ENCODE peak calls at places on chromosomes 12 and 14, in six cellular contexts. L, C, K, J, T and Q are unnamed samples. For H3K36me3, the result is how much of the 10 kb centered on the place peaks cover.

GRCh38 chr12:105330938-105331804 is 680 bp downstream of the C12orf75 start:
- DNase-seq in L (no peak), T (no peak), C (no peak), K (peak), J (peak), Q (peak)

GRCh38 chr12:104623920-104624319 is 167.2 kb downstream of the CHST11 start:
- DNase-seq in K (no peak), C (no peak), L (no peak), T (no peak), J (peak), Q (no peak)

GRCh38 chr12:51082561-51083139 is 746 bp downstream of the CSRNP2 start:
- DNase-seq in K (no peak), J (peak), T (peak), C (no peak), L (no peak), Q (no peak)

GRCh38 chr12:58841058-58841798 is 79.1 kb downstream of the LRIG3 start:
- DNase-seq in C (no peak), T (no peak), J (peak), L (no peak), K (no peak), Q (no peak)

GRCh38 chr12:110794623-110795280 is 52.0 kb upstream of the CCDC63 start:
- DNase-seq in J (no peak), K (no peak), T (no peak), L (no peak), C (peak), Q (peak)

GRCh38 chr14:26863736-26864135 is 265.9 kb upstream of the NOVA1 start:
- DNase-seq in T (no peak), J (no peak), C (no peak), L (no peak), K (no peak), Q (no peak)

GRCh38 chr12:89225808-89226368 is 126.4 kb downstream of the DUSP6 start:
- DNase-seq in K (no peak), J (peak), L (peak), T (peak), C (peak), Q (peak)

GRCh38 chr12:10501031-10501430 is 4.7 kb upstream of the EIF2S3B start:
- DNase-seq in L (no peak), K (no peak), J (no peak), C (no peak), T (no peak), Q (no peak)

GRCh38 chr12:99386907-99387306 is 260.6 kb upstream of the GARIN6 start:
- DNase-seq in C (no peak), L (no peak), T (no peak), J (peak), K (no peak), Q (no peak)

GRCh38 chr14:54803926-54804719 is 98.5 kb downstream of the GCH1 start:
- DNase-seq in C (no peak), T (no peak), K (no peak), L (no peak), J (no peak), Q (no peak)

GRCh38 chr14:99287269-99287942 is 15.4 kb upstream of the BCL11B start:
- DNase-seq in T (no peak), C (no peak), J (no peak), K (no peak), L (no peak), Q (no peak)

GRCh38 chr12:75834591-75834990 is 197.0 kb downstream of the PHLDA1 start:
- DNase-seq in T (no peak), L (no peak), J (no peak), K (no peak), C (no peak), Q (no peak)

GRCh38 chr14:68282479-68283377 is 463.1 kb downstream of the RAD51B start:
- DNase-seq in L (no peak), T (no peak), J (no peak), K (no peak), C (no peak), Q (no peak)

GRCh38 chr14:49541049-49541448 is 45.1 kb downstream of the RPS29 start:
- DNase-seq in K (no peak), J (no peak), L (no peak), T (no peak), C (no peak), Q (no peak)

GRCh38 chr14:69260246-69260978 is 454 bp downstream of the GALNT16 start:
- DNase-seq in C (no peak), J (peak), K (peak), T (no peak), L (peak), Q (peak)

GRCh38 chr12:62211510-62211909 is 48.7 kb upstream of the USP15 start:
- DNase-seq in C (no peak), T (no peak), K (no peak), L (no peak), J (no peak), Q (no peak)

GRCh38 chr14:71465316-71465715 is 466.9 kb upstream of the RGS6 start:
- DNase-seq in K (no peak), L (no peak), T (no peak), J (no peak), C (no peak), Q (no peak)

GRCh38 chr12:23126794-23127193 is 501.8 kb downstream of the ETNK1 start:
- DNase-seq in C (no peak), K (no peak), J (no peak), T (no peak), L (no peak), Q (no peak)
- TF ChIP-seq CTCF in C (no peak), K (no peak), J (no peak), T (no peak), L (peak), Q (peak)

DNA sequence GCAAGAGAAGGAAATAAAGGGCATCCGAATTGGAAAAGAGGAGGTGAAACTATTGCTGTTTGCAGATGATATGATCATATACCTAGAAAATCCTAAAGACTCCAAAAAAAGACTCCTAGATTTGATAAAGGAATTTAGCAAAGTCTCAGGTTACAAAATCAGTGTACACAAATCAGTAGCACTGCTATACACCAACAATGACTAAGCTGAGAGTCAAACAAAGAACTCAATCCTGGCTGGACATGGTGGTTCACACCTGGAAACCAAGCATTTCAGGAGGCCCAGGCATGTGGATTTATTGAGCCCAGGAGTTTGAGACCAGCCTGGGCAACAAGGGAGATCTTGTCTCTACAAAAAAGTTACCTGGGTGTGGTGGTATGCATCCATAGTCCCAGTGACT is 188.7 kb upstream of the PLXNC1 start:
- DNase-seq in C (no peak), K (no peak), L (no peak), T (no peak), J (no peak), Q (no peak)
- H3K36me3 ChIP-seq in C (under half), K (under half), L (under half), T (under half), J (under half), Q (under half)

GRCh38 chr12:124510301-124510970 is 57.0 kb downstream of the NCOR2 start:
- DNase-seq in C (no peak), J (peak), T (no peak), K (no peak), L (no peak), Q (no peak)
- TF ChIP-seq CTCF in C (no peak), J (peak), T (no peak), K (peak), L (no peak), Q (no peak)

GRCh38 chr14:75461755-75462349 is 34.0 kb downstream of the JDP2 start:
- DNase-seq in C (no peak), T (no peak), L (peak), J (no peak), K (no peak), Q (no peak)
- H3K36me3 ChIP-seq in C (under half), T (under half), L (under half), J (under half), K (under half), Q (under half)

DNA sequence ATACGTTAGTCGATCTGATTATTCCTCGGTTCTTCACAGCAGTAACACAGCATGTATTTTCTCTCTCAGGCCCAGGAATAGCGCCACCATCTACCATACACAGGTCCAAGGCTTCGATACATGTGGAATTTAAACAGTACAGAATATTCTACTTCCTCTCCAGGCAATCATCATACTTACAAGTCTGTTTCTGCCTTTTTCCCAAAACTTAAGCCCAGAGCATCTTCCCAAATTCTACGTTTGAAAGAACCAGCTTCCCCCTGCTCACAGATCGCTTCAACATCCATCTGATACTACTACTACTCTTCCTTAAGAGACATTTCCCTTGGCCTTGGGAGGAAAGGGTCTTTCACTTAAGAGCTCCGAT is 626 bp downstream of the TXNDC16 start:
- DNase-seq in L (no peak), T (peak), K (no peak), J (no peak), C (no peak), Q (no peak)
- TF ChIP-seq CTCF in L (no peak), T (no peak), K (peak), J (peak), C (no peak), Q (no peak)

DNA sequence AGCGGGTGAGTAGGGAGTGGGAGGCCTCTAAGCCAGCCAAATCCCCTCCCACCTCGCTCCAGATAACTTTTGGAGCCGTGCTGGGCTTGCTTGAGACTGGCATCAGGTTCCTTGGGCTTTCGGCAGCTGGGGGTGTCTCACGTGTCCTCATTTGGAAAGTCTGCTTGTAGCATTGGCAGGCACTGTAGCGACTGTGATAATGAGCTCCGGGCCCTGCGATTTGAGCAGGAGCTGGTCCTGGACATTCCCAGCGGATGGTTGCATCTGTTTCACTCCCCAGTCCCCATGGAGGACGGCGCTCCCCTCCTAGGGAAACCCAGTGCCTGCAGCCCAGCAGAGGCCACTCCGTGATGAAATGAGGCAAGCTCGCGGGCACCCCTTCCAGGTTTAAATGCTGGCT is 49.4 kb downstream of the DGLUCY start:
- DNase-seq in T (no peak), K (no peak), C (no peak), J (no peak), L (no peak), Q (peak)
- H3K36me3 ChIP-seq in T (half or more), K (half or more), C (under half), J (under half), L (under half), Q (under half)

DNA sequence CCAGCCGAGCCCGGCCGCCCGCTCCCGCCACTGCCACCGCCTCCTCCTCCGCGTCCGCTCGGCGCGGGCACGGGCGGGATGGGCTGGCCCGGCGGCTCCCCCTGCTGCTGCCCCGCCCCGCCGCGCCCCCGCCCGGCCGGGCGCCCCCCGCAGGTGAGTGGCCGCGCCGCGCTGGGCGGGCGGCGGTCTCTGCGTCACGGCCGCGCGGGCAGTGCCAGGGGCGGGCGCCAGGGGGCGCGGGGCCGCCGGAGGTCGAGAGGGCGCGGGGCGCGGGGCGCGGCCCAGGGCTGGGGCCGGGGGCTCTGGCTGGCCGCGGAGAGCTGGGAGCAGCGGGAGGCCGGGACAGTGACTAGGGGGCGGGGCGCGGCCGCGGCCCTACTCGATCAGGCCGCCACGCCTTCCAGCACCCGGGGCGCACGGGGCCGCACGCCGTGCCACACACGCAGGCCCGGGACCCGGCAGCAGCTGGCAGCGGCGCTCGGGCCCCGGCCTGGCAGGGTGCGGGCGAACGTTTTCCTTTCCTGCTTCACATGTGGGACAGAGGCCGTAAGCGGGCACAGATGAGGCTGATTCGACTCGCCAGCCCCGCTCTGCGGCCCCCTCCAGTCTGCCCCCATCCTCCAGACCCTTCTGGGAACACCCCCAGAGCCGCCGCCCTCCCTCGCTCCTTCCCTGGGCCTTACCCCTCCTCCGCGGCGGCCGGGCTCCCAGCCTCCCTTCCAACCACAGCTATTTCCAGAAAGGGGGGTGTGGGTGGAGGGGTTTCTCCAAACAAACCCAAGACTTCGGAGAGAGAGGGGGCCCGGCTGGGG is 2.4 kb upstream of the TNS2 start:
- DNase-seq in C (peak), J (peak), K (peak), T (peak), L (peak), Q (peak)
- TF ChIP-seq CTCF in C (no peak), J (peak), K (peak), T (peak), L (no peak), Q (no peak)

GRCh38 chr12:30989754-30990153 is 63.2 kb downstream of the TSPAN11 start:
- DNase-seq in T (no peak), L (peak), J (peak), C (no peak), K (peak), Q (peak)

GRCh38 chr12:30990776-30991175 is 64.2 kb downstream of the TSPAN11 start:
- DNase-seq in L (no peak), J (no peak), K (no peak), T (no peak), C (no peak), Q (no peak)

GRCh38 chr12:30988887-30989286 is 62.3 kb downstream of the TSPAN11 start:
- DNase-seq in C (no peak), K (no peak), T (no peak), J (no peak), L (no peak), Q (peak)

GRCh38 chr12:30991466-30991865 is 64.9 kb downstream of the TSPAN11 start:
- DNase-seq in L (peak), J (no peak), C (no peak), K (no peak), T (no peak), Q (no peak)

DNA sequence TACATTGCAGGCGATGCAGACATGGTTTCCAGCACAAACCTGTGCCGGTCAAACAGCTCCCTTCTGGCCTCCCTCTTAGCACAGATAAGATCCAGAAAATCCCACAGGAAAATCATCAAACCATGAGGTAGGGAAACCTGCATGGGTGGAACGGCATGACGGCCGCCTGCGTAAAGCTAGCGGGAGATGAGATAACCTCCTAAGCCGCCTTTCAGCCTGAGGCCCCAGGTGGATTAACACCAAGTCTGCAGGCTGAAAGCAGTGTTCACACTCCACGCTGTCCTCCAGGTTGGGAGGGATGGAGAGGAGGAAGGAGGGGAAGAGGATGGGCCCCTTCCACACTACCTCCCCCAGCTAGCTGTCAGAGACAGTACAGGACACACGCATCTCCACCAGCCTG is 63.8 kb downstream of the TSPAN11 start:
- DNase-seq in J (no peak), K (no peak), L (no peak), T (no peak), C (no peak), Q (no peak)
- H3K36me3 ChIP-seq in J (under half), K (under half), L (under half), T (under half), C (under half), Q (under half)

GRCh38 chr14:74825008-74825407 is 50.9 kb downstream of the PROX2 start:
- DNase-seq in K (no peak), C (no peak), J (no peak), T (no peak), L (no peak), Q (no peak)
- TF ChIP-seq CTCF in K (no peak), C (no peak), J (no peak), T (no peak), L (no peak), Q (no peak)

GRCh38 chr12:64427988-64428387 is 23.8 kb downstream of the XPOT start:
- DNase-seq in T (no peak), L (no peak), K (no peak), J (no peak), C (no peak), Q (no peak)

GRCh38 chr12:64431791-64432190 is 20.1 kb upstream of the TBK1 start:
- DNase-seq in J (no peak), T (no peak), C (no peak), L (no peak), K (no peak), Q (no peak)

GRCh38 chr12:64428956-64429355 is 23.0 kb upstream of the TBK1 start:
- DNase-seq in J (no peak), K (no peak), L (no peak), T (no peak), C (no peak), Q (no peak)

DNA sequence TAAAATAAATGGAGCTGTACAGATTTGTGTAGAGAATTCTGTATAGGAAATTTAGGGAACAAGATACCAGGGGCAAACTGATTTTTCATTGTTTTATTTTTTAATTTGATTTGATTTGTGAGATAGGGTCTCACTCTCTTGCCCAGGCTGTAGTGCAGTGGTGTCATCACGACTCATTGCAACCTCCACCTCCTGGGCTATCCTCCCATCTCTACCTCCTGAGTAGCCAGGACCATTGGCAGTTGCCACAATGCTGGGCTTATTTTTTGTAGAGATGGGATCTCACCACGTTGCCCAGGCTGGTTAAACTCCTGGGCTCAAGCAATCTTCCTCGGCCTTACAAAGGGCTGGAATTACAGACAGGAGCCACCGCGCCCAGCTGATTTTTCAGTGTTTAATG is 18.0 kb upstream of the TBK1 start:
- DNase-seq in C (no peak), L (no peak), K (no peak), J (no peak), T (no peak), Q (no peak)
- H3K36me3 ChIP-seq in C (under half), L (under half), K (half or more), J (half or more), T (half or more), Q (half or more)